ENCODE peak calls at places on chromosomes 12 and 14, in six cellular contexts. T is stimulated activated CD8-positive, alpha-beta memory T cell treated with anti-CD3 and anti-CD28 coated beads, Interleukin-15, amount 100 ng/mL, for 1 hour; A is RWPE1; D is body of pancreas; G is kidney epithelial cell; O is H7. U is an unnamed sample.

GRCh38 chr12:43812042-43812441 is 5.9 kb upstream of the TWF1 start:
- DNase-seq in D (no peak), O (no peak), A (no peak), T (no peak), G (no peak), U (no peak)

GRCh38 chr14:68551045-68551683 is 241.7 kb downstream of the ZFP36L1 start:
- DNase-seq in D (no peak), O (no peak), A (no peak), G (no peak), T (no peak), U (no peak)

GRCh38 chr12:128817115-128818015 is 6.4 kb downstream of the SLC15A4 start:
- DNase-seq in O (no peak), G (peak), A (peak), T (no peak), D (peak), U (no peak)

GRCh38 chr12:30992381-30992780 is 65.8 kb downstream of the TSPAN11 start:
- DNase-seq in O (no peak), A (no peak), T (no peak), G (no peak), D (no peak), U (no peak)

GRCh38 chr12:11477110-11477509 is 81.7 kb upstream of the PRB2 start:
- DNase-seq in G (no peak), A (no peak), T (no peak), D (no peak), O (no peak), U (no peak)

GRCh38 chr12:123936471-123936870 is 36.2 kb downstream of the CCDC92 start:
- DNase-seq in G (no peak), T (no peak), O (no peak), A (no peak), D (no peak), U (no peak)

GRCh38 chr12:119463211-119463914 is 128.8 kb downstream of the CCDC60 start:
- DNase-seq in G (no peak), T (no peak), D (no peak), O (no peak), A (no peak), U (no peak)

GRCh38 chr12:46920503-46920902 is 94.7 kb upstream of the SLC38A4 start:
- DNase-seq in G (no peak), O (no peak), D (no peak), A (no peak), T (no peak), U (no peak)

GRCh38 chr14:89251066-89251465 is 166.0 kb downstream of the FOXN3 start:
- DNase-seq in G (no peak), A (no peak), T (no peak), D (no peak), O (no peak), U (no peak)

GRCh38 chr12:81668475-81668874 is 90.7 kb downstream of the PPFIA2 start:
- DNase-seq in D (no peak), G (peak), T (no peak), O (no peak), A (peak), U (no peak)

GRCh38 chr12:64544796-64545382 is 65.4 kb upstream of the RASSF3 start:
- DNase-seq in A (no peak), T (no peak), O (no peak), G (no peak), D (no peak), U (no peak)

GRCh38 chr12:20442322-20442721 is 74.0 kb downstream of the PDE3A start:
- DNase-seq in T (no peak), A (no peak), G (no peak), D (no peak), O (no peak), U (no peak)

GRCh38 chr14:22555573-22556011 is 33.4 kb downstream of the DAD1 start:
- DNase-seq in A (peak), T (no peak), G (no peak), O (no peak), D (no peak), U (no peak)

GRCh38 chr12:130825771-130826150 is 13.3 kb downstream of the STX2 start:
- DNase-seq in D (no peak), O (no peak), G (no peak), T (no peak), A (no peak), U (no peak)

GRCh38 chr14:95370076-95370475 is 50.4 kb upstream of the CLMN start:
- DNase-seq in A (no peak), O (peak), G (no peak), D (no peak), T (no peak), U (no peak)

GRCh38 chr12:53765891-53766290 is 14.1 kb upstream of the CISTR start:
- DNase-seq in O (no peak), G (no peak), A (no peak), D (no peak), T (no peak), U (no peak)

GRCh38 chr12:103928736-103929050 is 1.5 kb upstream of the HSP90B1 start:
- DNase-seq in T (no peak), A (no peak), O (no peak), D (no peak), G (no peak), U (no peak)

GRCh38 chr12:104653730-104654328 is 197.1 kb downstream of the CHST11 start:
- DNase-seq in T (no peak), O (peak), G (no peak), D (no peak), A (no peak), U (no peak)

GRCh38 chr12:30013051-30013450 is 229.3 kb upstream of the TMTC1 start:
- DNase-seq in D (no peak), O (peak), G (no peak), T (no peak), A (no peak), U (no peak)

GRCh38 chr14:99441157-99441870 is 39.3 kb downstream of the SETD3 start:
- DNase-seq in T (no peak), A (no peak), O (no peak), D (no peak), G (no peak), U (no peak)

GRCh38 chr12:94670885-94671284 is 20.5 kb upstream of the TMCC3 start:
- DNase-seq in T (no peak), A (no peak), D (no peak), O (no peak), G (no peak), U (no peak)

U was measured in central memory CD8-positive, alpha-beta T cell.